ENCODE peak calls at places on chromosomes 16 and 17, in four cellular contexts. Q is B cell, F is WTC11, C is MM.1S. I is an unnamed sample.

GRCh38 chr17:44358066-44358465 is 5.6 kb downstream of the FAM171A2 start:
- DNase-seq in Q (no peak), F (no peak), C (no peak), I (no peak)

GRCh38 chr16:74305286-74305685 is 8.7 kb downstream of the PSMD7 start:
- DNase-seq in Q (no peak), F (no peak), C (no peak), I (no peak)

GRCh38 chr17:60086822-60087591 is 8.3 kb upstream of the HEATR6 start:
- DNase-seq in Q (no peak), F (no peak), C (no peak), I (no peak)

GRCh38 chr16:55480228-55480655 is 1.2 kb downstream of the MMP2 start:
- DNase-seq in Q (no peak), F (peak; percentile 44), C (no peak), I (no peak)

GRCh38 chr16:81467815-81468214 is 23.2 kb downstream of the CMIP start:
- DNase-seq in Q (no peak), F (no peak), C (no peak), I (no peak)

GRCh38 chr16:25109643-25110042 is 1.9 kb upstream of the LCMT1 start:
- DNase-seq in Q (no peak), F (no peak), C (no peak), I (no peak)

GRCh38 chr17:74605361-74605760 is 13.3 kb upstream of the CD300LD start:
- DNase-seq in Q (no peak), F (no peak), C (no peak), I (no peak)

GRCh38 chr17:14123579-14124278 is 54.4 kb downstream of the COX10 start:
- DNase-seq in Q (no peak), F (no peak), C (peak; percentile 67), I (peak; percentile 2)

GRCh38 chr17:11996722-11997146 is 541 bp downstream of the ZNF18 start:
- DNase-seq in Q (peak; percentile 73), F (no peak), C (peak; percentile 76), I (peak; percentile 42)

GRCh38 chr17:20156196-20157077 is 147.3 kb downstream of the SPECC1 start:
- DNase-seq in Q (peak; percentile 75), F (peak; percentile 66), C (peak; percentile 50), I (peak; percentile 68)

GRCh38 chr17:512926-513325 is 160.3 kb upstream of the RPH3AL start:
- DNase-seq in Q (no peak), F (no peak), C (no peak), I (no peak)

GRCh38 chr16:3086596-3087242 is 12.4 kb downstream of the ZSCAN10 start:
- DNase-seq in Q (no peak), F (no peak), C (no peak), I (no peak)

GRCh38 chr16:24721830-24722238 is 7.6 kb upstream of the TNRC6A start:
- DNase-seq in Q (no peak), F (no peak), C (no peak), I (no peak)

GRCh38 chr16:23408242-23409201 is 44.5 kb downstream of the COG7 start:
- DNase-seq in Q (no peak), F (no peak), C (no peak), I (no peak)

DNA sequence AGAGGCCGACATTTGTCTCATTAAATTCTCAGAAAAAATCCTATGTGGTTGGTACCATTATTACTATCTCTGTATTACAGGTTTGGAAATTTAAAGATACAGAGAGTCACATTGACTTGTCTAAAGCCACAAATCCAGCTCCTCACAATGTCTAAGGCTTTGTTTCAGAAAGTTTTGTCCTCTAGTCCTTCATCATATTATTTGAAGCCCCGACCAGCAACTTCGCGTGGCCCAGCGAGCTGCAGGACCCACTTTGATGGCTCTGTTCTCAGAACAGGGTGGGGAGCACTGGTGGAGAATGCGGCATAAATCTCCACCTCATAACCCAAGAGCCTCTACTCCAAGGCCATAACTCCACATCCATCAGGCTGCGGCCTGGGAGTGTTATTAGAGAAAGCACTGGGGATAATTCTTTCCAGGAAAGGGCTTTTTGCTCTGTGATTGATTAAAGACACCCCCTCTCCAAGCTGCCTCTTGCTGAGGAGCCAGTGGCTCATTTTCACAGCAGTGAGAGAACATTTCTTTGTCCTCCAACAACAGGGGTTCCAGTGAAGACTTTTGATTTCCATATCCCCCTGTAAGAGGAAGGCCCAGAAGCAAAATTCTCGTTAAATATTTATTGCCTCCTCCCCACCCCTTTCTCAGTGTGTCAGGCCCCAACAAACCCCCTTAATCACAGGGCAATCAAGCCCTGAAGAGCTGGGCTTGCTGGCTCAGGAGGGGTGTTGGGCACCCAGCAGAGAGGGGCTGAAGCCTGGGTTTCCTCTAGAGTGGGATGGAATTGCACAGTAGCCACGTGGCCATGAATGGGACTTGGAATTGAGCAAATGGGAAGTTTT is 113.7 kb upstream of the CDH11 start:
- DNase-seq in Q (no peak), F (peak; percentile 32), C (no peak), I (no peak)
- TF ChIP-seq CTCF in Q (no peak), F (no peak), C (no peak), I (no peak)

GRCh38 chr16:10182186-10182683 is at the start of gene GRIN2A:
- DNase-seq in Q (no peak), F (peak; percentile 41), C (no peak), I (peak; percentile 28)

GRCh38 chr16:10183606-10183959 is 1.4 kb upstream of the GRIN2A start:
- DNase-seq in Q (no peak), F (no peak), C (no peak), I (no peak)

GRCh38 chr16:10180042-10180770 is 2.0 kb downstream of the GRIN2A start:
- DNase-seq in Q (no peak), F (no peak), C (no peak), I (peak; percentile 18)

GRCh38 chr16:10180771-10181163 is 1.5 kb downstream of the GRIN2A start:
- DNase-seq in Q (peak; percentile 60), F (peak; percentile 92), C (peak; percentile 50), I (peak; percentile 57)

GRCh38 chr16:10181196-10182162 is 749 bp downstream of the GRIN2A start:
- DNase-seq in Q (peak; percentile 73), F (peak; percentile 88), C (peak; percentile 61), I (peak; percentile 85)
- TF ChIP-seq CTCF in Q (peak; percentile 79), F (peak; percentile 94), C (peak; percentile 81), I (peak; percentile 82)

GRCh38 chr17:51711581-51711980 is 446.9 kb downstream of the CA10 start:
- DNase-seq in Q (no peak), F (peak; percentile 12), C (no peak), I (no peak)
- TF ChIP-seq CTCF in Q (no peak), F (no peak), C (no peak), I (no peak)

DNA sequence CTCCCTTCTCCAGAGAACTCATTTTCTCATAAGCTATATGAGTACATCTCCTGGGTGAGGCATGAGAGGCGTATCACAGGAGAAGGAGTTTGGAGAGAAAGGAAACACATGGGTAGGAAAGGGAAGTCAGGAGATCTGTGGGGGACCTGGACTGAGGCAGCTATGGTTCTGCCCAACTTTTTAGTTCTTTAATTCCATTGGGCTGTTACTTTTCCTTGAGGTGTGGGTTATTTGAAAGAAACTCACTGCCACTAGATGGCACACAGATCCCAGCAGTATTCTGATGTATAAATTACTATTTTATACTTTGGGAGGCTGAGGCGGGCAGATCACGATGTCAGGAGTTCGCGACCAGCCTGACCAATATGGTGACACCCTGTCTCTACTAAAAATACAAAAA is 63.6 kb downstream of the NUP93 start:
- DNase-seq in Q (peak; percentile 6), F (no peak), C (peak; percentile 30), I (no peak)
- TF ChIP-seq CTCF in Q (no peak), F (no peak), C (peak; percentile 39), I (peak; percentile 13)

GRCh38 chr16:88487920-88488842 is 35.1 kb downstream of the ZFPM1 start:
- DNase-seq in Q (no peak), F (no peak), C (no peak), I (no peak)
- TF ChIP-seq CTCF in Q (no peak), F (no peak), C (no peak), I (no peak)

GRCh38 chr16:4314532-4315184 is 1.2 kb upstream of the GLIS2 start:
- DNase-seq in Q (peak; percentile 50), F (no peak), C (no peak), I (no peak)
- TF ChIP-seq CTCF in Q (no peak), F (no peak), C (no peak), I (no peak)

DNA sequence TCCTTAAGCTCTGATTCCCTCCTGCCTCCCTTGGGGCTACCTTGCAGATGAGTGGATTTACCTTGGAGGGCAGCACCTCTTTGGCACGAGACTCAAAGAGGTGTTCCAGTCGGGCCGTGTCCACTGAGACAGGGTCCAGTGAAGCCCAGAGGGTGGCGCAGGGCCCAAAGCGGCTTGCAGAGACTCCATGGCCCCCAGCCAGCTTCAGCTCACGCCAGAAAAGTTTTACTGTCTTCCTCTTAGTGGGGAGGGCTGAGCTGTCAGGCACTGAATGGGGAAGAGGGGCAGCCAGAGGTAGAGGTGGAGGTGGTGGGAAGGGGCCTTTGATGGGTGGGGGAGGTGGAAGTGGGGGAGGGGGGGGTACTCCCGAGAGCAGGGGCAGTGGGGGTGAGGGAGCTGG is 6.7 kb downstream of the TMEM208 start:
- DNase-seq in Q (no peak), F (no peak), C (no peak), I (no peak)
- TF ChIP-seq CTCF in Q (no peak), F (no peak), C (no peak), I (no peak)

GRCh38 chr17:2368383-2368782 is 31.1 kb downstream of the SGSM2 start:
- DNase-seq in Q (no peak), F (no peak), C (no peak), I (no peak)

GRCh38 chr17:2365132-2365531 is 27.8 kb downstream of the SGSM2 start:
- DNase-seq in Q (no peak), F (no peak), C (no peak), I (no peak)

GRCh38 chr17:2364132-2365116 is 27.1 kb downstream of the SGSM2 start:
- DNase-seq in Q (no peak), F (no peak), C (no peak), I (no peak)

GRCh38 chr17:2369039-2369438 is 31.7 kb downstream of the SGSM2 start:
- DNase-seq in Q (no peak), F (no peak), C (no peak), I (no peak)

GRCh38 chr17:2366747-2367494 is 29.6 kb downstream of the SGSM2 start:
- DNase-seq in Q (no peak), F (peak; percentile 72), C (no peak), I (no peak)
- TF ChIP-seq CTCF in Q (no peak), F (no peak), C (no peak), I (no peak)

GRCh38 chr16:30068750-30069574 is 3.4 kb downstream of the ALDOA start:
- DNase-seq in Q (peak; percentile 69), F (peak; percentile 43), C (peak; percentile 45), I (no peak)
- TF ChIP-seq CTCF in Q (peak; percentile 68), F (no peak), C (peak; percentile 62), I (peak; percentile 18)

I was measured in GM10248.